ENCODE peak calls at places on chromosomes 3 and 15, in six cellular contexts. One of them, this sample, is unnamed.

GRCh38 chr3:24254649-24255048 is 240.0 kb downstream of the THRB start:
- DNase-seq in bronchial epithelial cell: peak
- DNase-seq in fibroblast of lung: peak
- DNase-seq in stomach: no peak
- DNase-seq in kidney: no peak
- DNase-seq in astrocyte of the spinal cord: peak
- DNase-seq in this sample: peak

GRCh38 chr3:20099020-20099539 is 58.8 kb downstream of the KAT2B start:
- DNase-seq in bronchial epithelial cell: no peak
- DNase-seq in fibroblast of lung: no peak
- DNase-seq in stomach: no peak
- DNase-seq in kidney: no peak
- DNase-seq in astrocyte of the spinal cord: peak
- DNase-seq in this sample: no peak

GRCh38 chr3:79154861-79155260 is 612.9 kb downstream of the ROBO1 start:
- DNase-seq in bronchial epithelial cell: no peak
- DNase-seq in fibroblast of lung: no peak
- DNase-seq in stomach: no peak
- DNase-seq in kidney: no peak
- DNase-seq in astrocyte of the spinal cord: no peak
- DNase-seq in this sample: no peak

GRCh38 chr15:33341943-33342342 is 31.2 kb downstream of the RYR3 start:
- DNase-seq in bronchial epithelial cell: no peak
- DNase-seq in fibroblast of lung: no peak
- DNase-seq in stomach: no peak
- DNase-seq in kidney: no peak
- DNase-seq in astrocyte of the spinal cord: no peak
- DNase-seq in this sample: no peak

GRCh38 chr3:84961492-84962255 is 2.9 kb downstream of the CADM2 start:
- DNase-seq in bronchial epithelial cell: no peak
- DNase-seq in fibroblast of lung: no peak
- DNase-seq in stomach: no peak
- DNase-seq in kidney: peak
- DNase-seq in astrocyte of the spinal cord: no peak
- DNase-seq in this sample: no peak

GRCh38 chr15:60649845-60650548 is 171.1 kb upstream of the ICE2 start:
- DNase-seq in bronchial epithelial cell: no peak
- DNase-seq in fibroblast of lung: no peak
- DNase-seq in stomach: no peak
- DNase-seq in kidney: no peak
- DNase-seq in astrocyte of the spinal cord: peak
- DNase-seq in this sample: peak

GRCh38 chr3:126350502-126351085 is 6.6 kb downstream of the KLF15 start:
- DNase-seq in bronchial epithelial cell: no peak
- DNase-seq in fibroblast of lung: no peak
- DNase-seq in stomach: no peak
- DNase-seq in kidney: peak
- DNase-seq in astrocyte of the spinal cord: no peak
- DNase-seq in this sample: no peak

GRCh38 chr3:171806200-171807128 is 3.8 kb downstream of the PLD1 start:
- DNase-seq in bronchial epithelial cell: peak
- DNase-seq in fibroblast of lung: peak
- DNase-seq in stomach: no peak
- DNase-seq in kidney: no peak
- DNase-seq in astrocyte of the spinal cord: peak
- DNase-seq in this sample: peak

GRCh38 chr3:12679468-12679867 is 15.6 kb upstream of the RAF1 start:
- DNase-seq in bronchial epithelial cell: peak
- DNase-seq in fibroblast of lung: peak
- DNase-seq in stomach: no peak
- DNase-seq in kidney: no peak
- DNase-seq in astrocyte of the spinal cord: peak
- DNase-seq in this sample: peak

GRCh38 chr3:115275897-115276296 is 128.8 kb upstream of the ZBTB20 start:
- DNase-seq in bronchial epithelial cell: no peak
- DNase-seq in fibroblast of lung: peak
- DNase-seq in stomach: no peak
- DNase-seq in kidney: no peak
- DNase-seq in astrocyte of the spinal cord: no peak
- DNase-seq in this sample: peak

GRCh38 chr3:127783166-127783565 is 39.1 kb downstream of the MGLL start:
- DNase-seq in bronchial epithelial cell: no peak
- DNase-seq in fibroblast of lung: no peak
- DNase-seq in stomach: no peak
- DNase-seq in kidney: no peak
- DNase-seq in astrocyte of the spinal cord: no peak
- DNase-seq in this sample: no peak

DNA sequence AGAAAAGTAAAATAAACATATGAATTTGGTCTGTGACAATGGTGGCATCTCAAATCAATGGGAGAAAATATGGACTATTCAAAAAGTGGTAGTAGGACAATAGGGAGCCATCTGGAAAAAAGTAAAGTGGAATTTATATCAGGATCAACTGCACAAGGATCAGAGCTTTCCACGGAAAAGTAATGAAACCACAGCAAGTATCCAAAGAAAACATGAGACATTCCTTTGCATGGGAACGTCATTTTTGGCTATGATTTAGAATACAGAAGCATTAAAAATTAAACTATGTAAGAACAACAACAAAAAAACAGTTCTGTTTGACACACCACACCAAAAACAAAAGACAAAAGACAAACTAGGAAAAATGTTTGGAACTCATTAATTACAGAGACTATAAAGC is 18.7 kb downstream of the CRBN start:
- DNase-seq in bronchial epithelial cell: no peak
- DNase-seq in fibroblast of lung: no peak
- DNase-seq in stomach: no peak
- DNase-seq in kidney: no peak
- DNase-seq in astrocyte of the spinal cord: no peak
- DNase-seq in this sample: no peak
- TF ChIP-seq CTCF in bronchial epithelial cell: no peak
- TF ChIP-seq CTCF in fibroblast of lung: no peak
- TF ChIP-seq CTCF in stomach: no peak
- TF ChIP-seq CTCF in kidney: no peak
- TF ChIP-seq CTCF in astrocyte of the spinal cord: no peak
- TF ChIP-seq CTCF in this sample: no peak

GRCh38 chr15:82820128-82820527 is 10.7 kb downstream of the WHAMM start:
- DNase-seq in bronchial epithelial cell: no peak
- DNase-seq in fibroblast of lung: no peak
- DNase-seq in stomach: no peak
- DNase-seq in kidney: no peak
- DNase-seq in astrocyte of the spinal cord: no peak
- DNase-seq in this sample: no peak
- H3K4me3 ChIP-seq in bronchial epithelial cell: no peak
- H3K4me3 ChIP-seq in fibroblast of lung: no peak
- H3K4me3 ChIP-seq in stomach: no peak
- H3K4me3 ChIP-seq in kidney: no peak
- H3K4me3 ChIP-seq in astrocyte of the spinal cord: no peak
- H3K4me3 ChIP-seq in this sample: no peak

GRCh38 chr15:65384895-65385867 is 7.4 kb upstream of the IGDCC3 start:
- DNase-seq in bronchial epithelial cell: peak
- DNase-seq in fibroblast of lung: peak
- DNase-seq in stomach: peak
- DNase-seq in kidney: peak
- DNase-seq in astrocyte of the spinal cord: peak
- DNase-seq in this sample: peak
- TF ChIP-seq CTCF in bronchial epithelial cell: peak
- TF ChIP-seq CTCF in fibroblast of lung: peak
- TF ChIP-seq CTCF in stomach: no peak
- TF ChIP-seq CTCF in kidney: peak
- TF ChIP-seq CTCF in astrocyte of the spinal cord: peak
- TF ChIP-seq CTCF in this sample: peak

GRCh38 chr3:64008487-64008886 is 14.8 kb downstream of the PSMD6 start:
- DNase-seq in bronchial epithelial cell: no peak
- DNase-seq in fibroblast of lung: no peak
- DNase-seq in stomach: no peak
- DNase-seq in kidney: no peak
- DNase-seq in astrocyte of the spinal cord: no peak
- DNase-seq in this sample: no peak
- H3K4me3 ChIP-seq in bronchial epithelial cell: no peak
- H3K4me3 ChIP-seq in fibroblast of lung: no peak
- H3K4me3 ChIP-seq in stomach: no peak
- H3K4me3 ChIP-seq in kidney: no peak
- H3K4me3 ChIP-seq in astrocyte of the spinal cord: no peak
- H3K4me3 ChIP-seq in this sample: no peak

GRCh38 chr3:5038243-5038642 is 59.0 kb downstream of the BHLHE40 start:
- DNase-seq in bronchial epithelial cell: no peak
- DNase-seq in fibroblast of lung: no peak
- DNase-seq in stomach: no peak
- DNase-seq in kidney: no peak
- DNase-seq in astrocyte of the spinal cord: no peak
- DNase-seq in this sample: peak

GRCh38 chr3:5037828-5038227 is 58.6 kb downstream of the BHLHE40 start:
- DNase-seq in bronchial epithelial cell: no peak
- DNase-seq in fibroblast of lung: no peak
- DNase-seq in stomach: no peak
- DNase-seq in kidney: no peak
- DNase-seq in astrocyte of the spinal cord: no peak
- DNase-seq in this sample: no peak

GRCh38 chr3:5036858-5037257 is 57.6 kb downstream of the BHLHE40 start:
- DNase-seq in bronchial epithelial cell: no peak
- DNase-seq in fibroblast of lung: no peak
- DNase-seq in stomach: no peak
- DNase-seq in kidney: no peak
- DNase-seq in astrocyte of the spinal cord: no peak
- DNase-seq in this sample: no peak

GRCh38 chr3:5039585-5039984 is 60.3 kb downstream of the BHLHE40 start:
- DNase-seq in bronchial epithelial cell: no peak
- DNase-seq in fibroblast of lung: no peak
- DNase-seq in stomach: no peak
- DNase-seq in kidney: no peak
- DNase-seq in astrocyte of the spinal cord: no peak
- DNase-seq in this sample: no peak

GRCh38 chr3:5041315-5041714 is 62.1 kb downstream of the BHLHE40 start:
- DNase-seq in bronchial epithelial cell: no peak
- DNase-seq in fibroblast of lung: no peak
- DNase-seq in stomach: no peak
- DNase-seq in kidney: no peak
- DNase-seq in astrocyte of the spinal cord: no peak
- DNase-seq in this sample: no peak
- TF ChIP-seq CTCF in bronchial epithelial cell: no peak
- TF ChIP-seq CTCF in fibroblast of lung: no peak
- TF ChIP-seq CTCF in stomach: no peak
- TF ChIP-seq CTCF in kidney: no peak
- TF ChIP-seq CTCF in astrocyte of the spinal cord: no peak
- TF ChIP-seq CTCF in this sample: no peak

GRCh38 chr3:143120716-143121239 is 1.2 kb downstream of the CHST2 start:
- DNase-seq in bronchial epithelial cell: no peak
- DNase-seq in fibroblast of lung: peak
- DNase-seq in stomach: peak
- DNase-seq in kidney: peak
- DNase-seq in astrocyte of the spinal cord: peak
- DNase-seq in this sample: peak
- H3K4me3 ChIP-seq in bronchial epithelial cell: peak
- H3K4me3 ChIP-seq in fibroblast of lung: peak
- H3K4me3 ChIP-seq in stomach: peak
- H3K4me3 ChIP-seq in kidney: peak
- H3K4me3 ChIP-seq in astrocyte of the spinal cord: peak
- H3K4me3 ChIP-seq in this sample: peak

DNA sequence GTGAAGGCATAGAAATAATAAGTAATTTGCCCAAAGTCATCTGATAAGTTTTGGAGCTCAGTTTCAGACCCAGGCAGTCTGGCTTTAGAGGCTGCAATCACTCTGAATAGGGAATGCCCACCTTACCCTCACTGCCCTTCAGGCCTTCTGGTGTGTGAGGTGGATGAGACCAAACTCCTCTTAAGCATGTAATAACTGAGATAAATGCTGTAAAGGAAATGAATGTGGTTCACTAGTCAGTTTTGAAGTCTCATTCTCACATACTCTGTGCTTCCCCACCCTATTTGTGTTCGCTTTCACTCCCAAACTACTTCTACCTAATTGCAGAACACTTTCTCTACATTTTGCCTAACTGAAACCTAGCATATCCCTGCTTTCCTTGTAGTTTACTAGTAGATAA is 144.1 kb downstream of the FILIP1L start:
- DNase-seq in bronchial epithelial cell: no peak
- DNase-seq in fibroblast of lung: no peak
- DNase-seq in stomach: no peak
- DNase-seq in kidney: no peak
- DNase-seq in astrocyte of the spinal cord: no peak
- DNase-seq in this sample: no peak
- TF ChIP-seq CTCF in bronchial epithelial cell: no peak
- TF ChIP-seq CTCF in fibroblast of lung: no peak
- TF ChIP-seq CTCF in stomach: no peak
- TF ChIP-seq CTCF in kidney: no peak
- TF ChIP-seq CTCF in astrocyte of the spinal cord: no peak
- TF ChIP-seq CTCF in this sample: no peak

GRCh38 chr3:49804141-49805041 is 1.3 kb downstream of the INKA1 start:
- DNase-seq in bronchial epithelial cell: no peak
- DNase-seq in fibroblast of lung: no peak
- DNase-seq in stomach: no peak
- DNase-seq in kidney: peak
- DNase-seq in astrocyte of the spinal cord: no peak
- DNase-seq in this sample: no peak
- H3K4me3 ChIP-seq in bronchial epithelial cell: peak
- H3K4me3 ChIP-seq in fibroblast of lung: peak
- H3K4me3 ChIP-seq in stomach: peak
- H3K4me3 ChIP-seq in kidney: peak
- H3K4me3 ChIP-seq in astrocyte of the spinal cord: no peak
- H3K4me3 ChIP-seq in this sample: peak

GRCh38 chr3:97106652-97106989 is 292.2 kb downstream of the EPHA6 start:
- DNase-seq in bronchial epithelial cell: no peak
- DNase-seq in fibroblast of lung: no peak
- DNase-seq in stomach: no peak
- DNase-seq in kidney: no peak
- DNase-seq in astrocyte of the spinal cord: no peak
- DNase-seq in this sample: no peak

GRCh38 chr3:97105989-97106651 is 291.7 kb downstream of the EPHA6 start:
- DNase-seq in bronchial epithelial cell: no peak
- DNase-seq in fibroblast of lung: no peak
- DNase-seq in stomach: no peak
- DNase-seq in kidney: no peak
- DNase-seq in astrocyte of the spinal cord: no peak
- DNase-seq in this sample: no peak

GRCh38 chr3:97108136-97108535 is 293.7 kb downstream of the EPHA6 start:
- DNase-seq in bronchial epithelial cell: no peak
- DNase-seq in fibroblast of lung: no peak
- DNase-seq in stomach: no peak
- DNase-seq in kidney: no peak
- DNase-seq in astrocyte of the spinal cord: no peak
- DNase-seq in this sample: no peak

DNA sequence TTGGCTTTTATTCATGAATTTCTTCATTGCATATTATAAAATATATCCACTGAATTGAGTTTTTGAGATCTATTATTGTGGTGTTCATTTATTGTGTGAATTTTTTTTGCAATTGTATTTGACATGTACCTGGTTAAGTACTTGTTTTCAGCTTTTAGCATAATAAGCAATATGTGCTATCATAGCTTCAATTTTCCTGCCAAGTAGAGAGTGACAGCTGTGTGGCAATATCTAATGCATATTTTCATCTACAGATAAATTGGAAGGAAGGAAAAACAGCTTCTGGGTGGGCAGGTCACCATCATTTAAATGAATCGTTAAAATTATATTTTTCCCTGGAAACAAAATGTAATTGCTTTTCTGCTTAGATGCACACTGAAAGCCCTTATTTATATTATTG is 296.8 kb downstream of the EPHA6 start:
- DNase-seq in bronchial epithelial cell: no peak
- DNase-seq in fibroblast of lung: no peak
- DNase-seq in stomach: no peak
- DNase-seq in kidney: no peak
- DNase-seq in astrocyte of the spinal cord: no peak
- DNase-seq in this sample: no peak
- TF ChIP-seq CTCF in bronchial epithelial cell: no peak
- TF ChIP-seq CTCF in fibroblast of lung: no peak
- TF ChIP-seq CTCF in stomach: no peak
- TF ChIP-seq CTCF in kidney: no peak
- TF ChIP-seq CTCF in astrocyte of the spinal cord: no peak
- TF ChIP-seq CTCF in this sample: no peak

This sample was measured in fibroblast of mammary gland.